ENCODE peak calls at places on chromosomes 3 and 15, in nine cellular contexts. S is lung, Q is DND-41, I is epithelial cell of prostate, E is psoas muscle, Y is GM23248, P is PC-3, H is heart right ventricle, V is body of pancreas. B is an unnamed sample.

GRCh38 chr15:89305395-89305794 is 29.2 kb downstream of the POLG start:
- DNase-seq in S (no peak), Q (no peak), I (no peak), E (no peak), Y (no peak), P (no peak), H (no peak), V (no peak), B (no peak)

GRCh38 chr3:40719660-40720287 is 195.0 kb downstream of the ZNF621 start:
- DNase-seq in S (peak; percentile 37), Q (no peak), I (peak; percentile 12), E (no peak), Y (no peak), P (peak; percentile 67), H (peak; percentile 29), V (peak; percentile 50), B (no peak)

GRCh38 chr15:74957301-74958035 is 896 bp upstream of the RPP25 start:
- DNase-seq in S (peak; percentile 50), Q (no peak), I (no peak), E (peak; percentile 63), Y (peak; percentile 59), P (no peak), H (peak; percentile 29), V (peak; percentile 21), B (no peak)

GRCh38 chr3:22980346-22980745 is 222.8 kb upstream of the UBE2E2 start:
- DNase-seq in S (no peak), Q (no peak), I (no peak), E (no peak), Y (no peak), P (no peak), H (no peak), V (no peak), B (no peak)

GRCh38 chr3:141860086-141860669 is 16.3 kb upstream of the ATP1B3 start:
- DNase-seq in S (no peak), Q (no peak), I (no peak), E (no peak), Y (no peak), P (no peak), H (no peak), V (no peak), B (no peak)

GRCh38 chr3:63228677-63229076 is 49.4 kb upstream of the SYNPR start:
- DNase-seq in S (no peak), Q (peak; percentile 5), I (no peak), E (no peak), Y (peak; percentile 81), P (peak; percentile 46), H (peak; percentile 5), V (peak; percentile 29), B (no peak)

GRCh38 chr3:50674349-50675178 is at the start of gene DOCK3:
- DNase-seq in S (no peak), Q (no peak), I (no peak), E (peak; percentile 80), Y (peak; percentile 86), P (peak; percentile 60), H (peak; percentile 23), V (peak; percentile 54), B (no peak)

GRCh38 chr3:7249493-7250076 is 388.7 kb downstream of the GRM7 start:
- DNase-seq in S (no peak), Q (no peak), I (no peak), E (no peak), Y (no peak), P (no peak), H (no peak), V (no peak), B (no peak)

GRCh38 chr15:34284937-34285336 is 52.6 kb downstream of the SLC12A6 start:
- DNase-seq in S (no peak), Q (no peak), I (no peak), E (no peak), Y (no peak), P (no peak), H (no peak), V (no peak), B (no peak)

GRCh38 chr3:151386063-151386462 is 1.5 kb upstream of the P2RY12 start:
- DNase-seq in S (no peak), Q (no peak), I (no peak), E (no peak), Y (peak; percentile 54), P (no peak), H (no peak), V (no peak), B (no peak)

GRCh38 chr15:94972314-94972713 is 741.0 kb downstream of the MCTP2 start:
- DNase-seq in S (no peak), Q (no peak), I (no peak), E (no peak), Y (peak; percentile 26), P (no peak), H (no peak), V (no peak), B (no peak)

GRCh38 chr3:155737844-155738460 is 6.9 kb downstream of the PLCH1 start:
- DNase-seq in S (peak; percentile 83), Q (no peak), I (peak; percentile 18), E (no peak), Y (no peak), P (peak; percentile 36), H (no peak), V (peak; percentile 79), B (no peak)

GRCh38 chr3:18062289-18063025 is 320.0 kb upstream of the TBC1D5 start:
- DNase-seq in S (no peak), Q (no peak), I (peak; percentile 6), E (no peak), Y (peak; percentile 90), P (peak; percentile 54), H (no peak), V (no peak), B (no peak)

GRCh38 chr15:29671308-29671981 is 150.8 kb downstream of the TJP1 start:
- DNase-seq in S (no peak), Q (no peak), I (no peak), E (no peak), Y (peak; percentile 75), P (peak; percentile 82), H (no peak), V (no peak), B (no peak)

GRCh38 chr15:81229596-81229995 is 32.9 kb downstream of the IL16 start:
- DNase-seq in S (no peak), Q (no peak), I (no peak), E (peak; percentile 84), Y (peak; percentile 57), P (no peak), H (peak; percentile 29), V (no peak), B (no peak)

GRCh38 chr15:81235781-81236507 is 39.3 kb downstream of the IL16 start:
- DNase-seq in S (no peak), Q (no peak), I (peak; percentile 16), E (no peak), Y (peak; percentile 96), P (peak; percentile 53), H (no peak), V (no peak), B (no peak)

GRCh38 chr15:81239190-81239589 is 42.5 kb downstream of the IL16 start:
- DNase-seq in S (no peak), Q (no peak), I (no peak), E (no peak), Y (peak; percentile 59), P (no peak), H (no peak), V (no peak), B (no peak)

DNA sequence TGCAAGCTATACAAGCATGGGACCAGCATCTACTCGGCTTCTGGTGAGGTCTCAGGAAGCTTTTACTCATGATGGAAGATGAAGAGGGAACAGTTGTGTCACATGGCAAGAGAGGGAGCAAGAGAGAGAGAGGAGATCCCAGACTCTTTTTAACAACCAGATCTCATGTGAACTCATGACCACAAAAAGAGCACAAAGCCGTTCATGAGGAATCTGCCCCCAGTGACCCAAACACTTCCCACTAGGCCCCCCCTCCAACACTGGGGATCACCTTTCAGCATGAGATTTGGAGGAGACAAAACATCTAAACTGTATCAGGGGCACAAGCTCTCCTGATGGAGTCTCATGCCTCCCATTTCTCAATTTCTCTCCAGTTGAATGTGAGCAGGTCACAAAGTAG is 38.6 kb downstream of the IL16 start:
- DNase-seq in S (no peak), Q (no peak), I (no peak), E (no peak), Y (no peak), P (no peak), H (no peak), V (no peak), B (no peak)
- H3K27ac ChIP-seq in S (no peak overlapping the region), Q (no peak overlapping the region), I (no peak overlapping the region), E (no peak overlapping the region), Y (peak overlapping the region; percentile 86), P (no peak overlapping the region), H (no peak overlapping the region), V (no peak overlapping the region), B (no peak overlapping the region)

GRCh38 chr3:14862661-14863230 is 44.0 kb downstream of the FGD5 start:
- DNase-seq in S (no peak), Q (no peak), I (no peak), E (no peak), Y (no peak), P (no peak), H (no peak), V (no peak), B (no peak)
- H3K27ac ChIP-seq in S (no peak overlapping the region), Q (no peak overlapping the region), I (no peak overlapping the region), E (no peak overlapping the region), Y (no peak overlapping the region), P (no peak overlapping the region), H (no peak overlapping the region), V (no peak overlapping the region), B (no peak overlapping the region)

DNA sequence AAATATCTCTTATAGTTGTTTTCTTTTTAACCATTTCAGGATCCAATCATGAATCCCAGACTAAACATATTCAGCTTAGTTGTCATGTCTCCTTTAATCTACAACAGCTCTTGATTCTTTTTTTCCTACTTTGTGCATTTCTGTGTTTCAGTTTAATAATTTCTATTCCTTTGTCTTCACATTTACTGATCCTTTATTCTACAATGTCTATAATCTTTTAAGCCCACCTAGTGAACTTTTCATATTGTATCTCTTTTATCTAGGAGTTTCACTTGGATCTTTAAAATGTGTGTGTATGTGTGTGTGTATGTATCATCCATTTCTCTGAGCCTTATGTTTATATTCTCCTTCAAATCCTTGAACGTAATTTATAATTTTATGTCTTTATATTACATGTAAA is 70.1 kb downstream of the RNF13 start:
- DNase-seq in S (no peak), Q (no peak), I (no peak), E (no peak), Y (no peak), P (no peak), H (no peak), V (no peak), B (no peak)
- H3K27ac ChIP-seq in S (no peak overlapping the region), Q (no peak overlapping the region), I (no peak overlapping the region), E (peak overlapping the region; percentile 57), Y (no peak overlapping the region), P (no peak overlapping the region), H (no peak overlapping the region), V (no peak overlapping the region), B (no peak overlapping the region)

GRCh38 chr3:121436641-121437040 is 109.1 kb downstream of the POLQ start:
- DNase-seq in S (no peak), Q (no peak), I (no peak), E (no peak), Y (no peak), P (peak; percentile 70), H (no peak), V (no peak), B (no peak)

GRCh38 chr3:121431717-121432517 is 113.9 kb downstream of the POLQ start:
- DNase-seq in S (no peak), Q (peak; percentile 74), I (no peak), E (no peak), Y (peak; percentile 66), P (peak; percentile 17), H (peak; percentile 16), V (no peak), B (no peak)

GRCh38 chr3:121430816-121431215 is 115.0 kb downstream of the POLQ start:
- DNase-seq in S (no peak), Q (no peak), I (no peak), E (no peak), Y (peak; percentile 8), P (no peak), H (no peak), V (no peak), B (no peak)

GRCh38 chr3:121436074-121436473 is 109.7 kb downstream of the POLQ start:
- DNase-seq in S (no peak), Q (no peak), I (no peak), E (no peak), Y (no peak), P (no peak), H (no peak), V (no peak), B (no peak)
- H3K27ac ChIP-seq in S (no peak overlapping the region), Q (no peak overlapping the region), I (no peak overlapping the region), E (no peak overlapping the region), Y (no peak overlapping the region), P (no peak overlapping the region), H (no peak overlapping the region), V (no peak overlapping the region), B (no peak overlapping the region)